ENCODE peak calls at places on chromosomes 2 and 18, in ten cellular contexts. S is M059J, X is Caki2, T is iris pigment epithelial cell, I is NCI-H2081 treated with DMSO at 0.1 percent for 48 hours, H is neuronal stem cell, G is fibroblast of the aortic adventitia, J is AG04449, M is kidney epithelial cell, D is T follicular helper cell. A is an unnamed sample.
A peak's percentile ranks its signal among the peaks of the same experiment; 100 is the strongest.

GRCh38 chr2:53209679-53210473 is 557.7 kb upstream of the CHAC2 start:
- DNase-seq in S (no peak), X (no peak), T (no peak), I (no peak), H (no peak), G (no peak), J (no peak), M (no peak), D (no peak), A (no peak)

GRCh38 chr2:137336067-137336466 is 570.7 kb downstream of the THSD7B start:
- DNase-seq in S (no peak), X (no peak), T (no peak), I (no peak), H (no peak), G (no peak), J (no peak), M (no peak), D (no peak), A (no peak)

GRCh38 chr2:213175673-213176247 is 24.3 kb upstream of the IKZF2 start:
- DNase-seq in S (peak; percentile 24), X (no peak), T (no peak), I (no peak), H (no peak), G (no peak), J (no peak), M (no peak), D (no peak), A (no peak)

GRCh38 chr2:54741250-54741649 is 17.8 kb downstream of the EML6 start:
- DNase-seq in S (no peak), X (no peak), T (no peak), I (no peak), H (no peak), G (peak; percentile 16), J (no peak), M (no peak), D (no peak), A (no peak)

GRCh38 chr2:63792523-63792922 is 49.2 kb upstream of the UGP2 start:
- DNase-seq in S (peak; percentile 92), X (peak; percentile 4), T (peak; percentile 99), I (no peak), H (no peak), G (peak; percentile 69), J (peak; percentile 69), M (peak; percentile 82), D (no peak), A (peak; percentile 37)

GRCh38 chr2:9410108-9410507 is 13.2 kb downstream of the ITGB1BP1 start:
- DNase-seq in S (no peak), X (no peak), T (no peak), I (no peak), H (no peak), G (no peak), J (no peak), M (no peak), D (no peak), A (no peak)

GRCh38 chr2:42602218-42602936 is 33.9 kb downstream of the MTA3 start:
- DNase-seq in S (no peak), X (no peak), T (peak; percentile 33), I (peak; percentile 35), H (no peak), G (no peak), J (no peak), M (no peak), D (no peak), A (peak; percentile 31)

GRCh38 chr2:148876589-148877402 is 1.8 kb downstream of the KIF5C start:
- DNase-seq in S (peak; percentile 11), X (no peak), T (no peak), I (peak; percentile 70), H (peak; percentile 90), G (no peak), J (no peak), M (peak; percentile 9), D (peak; percentile 47), A (no peak)

GRCh38 chr2:28821295-28821958 is 10.8 kb downstream of the SPDYA start:
- DNase-seq in S (peak; percentile 56), X (peak; percentile 72), T (peak; percentile 57), I (no peak), H (peak; percentile 47), G (peak; percentile 71), J (no peak), M (peak; percentile 38), D (peak; percentile 41), A (peak; percentile 64)

GRCh38 chr18:5668087-5668715 is 124.4 kb upstream of the EPB41L3 start:
- DNase-seq in S (no peak), X (no peak), T (no peak), I (no peak), H (no peak), G (no peak), J (no peak), M (no peak), D (no peak), A (no peak)

GRCh38 chr18:27901424-27902226 is 275.3 kb downstream of the CDH2 start:
- DNase-seq in S (no peak), X (no peak), T (no peak), I (no peak), H (no peak), G (no peak), J (no peak), M (no peak), D (no peak), A (no peak)

GRCh38 chr18:59742325-59743111 is 45.3 kb upstream of the CCBE1 start:
- DNase-seq in S (peak; percentile 79), X (no peak), T (peak; percentile 47), I (no peak), H (no peak), G (peak; percentile 65), J (no peak), M (no peak), D (no peak), A (no peak)

GRCh38 chr2:224882291-224883171 is 159.7 kb downstream of the DOCK10 start:
- DNase-seq in S (peak; percentile 89), X (peak; percentile 90), T (peak; percentile 90), I (no peak), H (no peak), G (peak; percentile 95), J (peak; percentile 63), M (peak; percentile 93), D (no peak), A (no peak)